ENCODE peak calls at places on chromosomes 5 and 9, in nine cellular contexts. F, I, D, W, M, C, H, R and G are unnamed samples.

GRCh38 chr9:20728493-20729220 is 44.6 kb downstream of the FOCAD start:
- DNase-seq in F (no peak), H (no peak), I (no peak), C (no peak), W (peak; percentile 55), D (no peak), R (no peak), M (no peak), G (no peak)

GRCh38 chr5:74595143-74595915 is 45.2 kb downstream of the ENC1 start:
- DNase-seq in M (peak; percentile 17), F (peak; percentile 30), W (peak; percentile 97), H (no peak), C (no peak), D (no peak), R (no peak), I (peak; percentile 76), G (no peak)

GRCh38 chr5:139387611-139388197 is 2.0 kb downstream of the MZB1 start:
- DNase-seq in I (no peak), D (no peak), W (no peak), F (no peak), M (no peak), C (no peak), H (no peak), R (no peak), G (no peak)

GRCh38 chr5:94901071-94901979 is 282.9 kb downstream of the SLF1 start:
- DNase-seq in C (no peak), H (no peak), F (no peak), W (peak; percentile 81), I (no peak), D (peak; percentile 21), M (no peak), R (no peak), G (no peak)

GRCh38 chr9:37412431-37413151 is 9.9 kb upstream of the GRHPR start:
- DNase-seq in W (peak; percentile 47), D (no peak), M (no peak), H (peak; percentile 63), F (no peak), C (peak; percentile 74), R (peak; percentile 58), I (no peak), G (no peak)

GRCh38 chr5:137666109-137666850 is 69.6 kb downstream of the KLHL3 start:
- DNase-seq in C (peak; percentile 52), I (no peak), F (no peak), H (no peak), D (no peak), W (peak; percentile 51), R (no peak), M (no peak), G (no peak)

GRCh38 chr9:85521331-85522197 is 220.2 kb downstream of the AGTPBP1 start:
- DNase-seq in D (no peak), W (no peak), H (no peak), M (no peak), R (no peak), C (no peak), I (no peak), F (no peak), G (no peak)

GRCh38 chr5:112109331-112109993 is 309.6 kb downstream of the EPB41L4A start:
- DNase-seq in I (peak; percentile 2), D (no peak), C (no peak), M (peak; percentile 17), W (peak; percentile 81), R (no peak), H (peak; percentile 78), F (peak; percentile 83), G (no peak)

GRCh38 chr5:134174841-134175839 is 1.6 kb downstream of the SKP1 start:
- DNase-seq in D (no peak), C (no peak), I (peak; percentile 29), H (no peak), M (no peak), W (peak; percentile 63), R (peak; percentile 28), F (no peak), G (no peak)

GRCh38 chr5:1011741-1012315 is 3.2 kb downstream of the NKD2 start:
- DNase-seq in H (no peak), W (no peak), M (no peak), I (no peak), R (no peak), C (peak; percentile 41), D (no peak), F (no peak), G (no peak)

GRCh38 chr9:29285818-29286217 is 1712.5 kb upstream of the C9orf72 start:
- DNase-seq in R (peak; percentile 23), W (peak; percentile 0), I (no peak), D (no peak), F (no peak), C (no peak), M (peak; percentile 15), H (peak; percentile 29), G (no peak)

GRCh38 chr5:118224546-118224945 is 763.8 kb downstream of the DTWD2 start:
- DNase-seq in R (no peak), D (no peak), H (no peak), I (no peak), C (no peak), F (no peak), M (no peak), W (peak; percentile 80), G (no peak)

GRCh38 chr9:20683351-20684034 is 566 bp upstream of the FOCAD start:
- DNase-seq in M (no peak), D (peak; percentile 88), H (no peak), W (peak; percentile 73), C (peak; percentile 78), I (peak; percentile 29), F (no peak), R (peak; percentile 27), G (peak; percentile 86)

DNA sequence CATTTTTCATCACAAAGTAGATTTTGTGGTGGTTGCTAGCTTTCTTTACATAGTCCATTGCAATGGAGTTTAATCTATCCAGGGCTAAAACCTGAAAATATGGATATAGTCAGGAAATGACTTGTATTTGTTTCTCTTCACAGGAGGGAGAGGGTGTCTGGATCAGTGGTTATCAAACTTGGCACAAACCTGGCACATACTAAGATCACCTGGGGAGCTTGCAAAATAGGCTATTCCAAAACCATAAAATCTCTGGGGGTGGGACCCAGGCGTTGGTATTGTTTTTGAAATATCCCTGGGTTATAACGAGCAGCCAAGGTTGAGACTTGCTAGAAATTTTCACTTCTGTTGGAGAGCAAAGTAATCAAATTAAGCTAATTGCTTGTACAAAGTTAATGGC is 179.9 kb downstream of the PCSK1 start:
- DNase-seq in M (no peak), R (no peak), I (no peak), W (no peak), H (no peak), C (no peak), F (no peak), D (no peak), G (no peak)
- H3K27ac ChIP-seq in M (no peak overlapping the region), R (no peak overlapping the region), I (no peak overlapping the region), W (no peak overlapping the region), H (no peak overlapping the region), C (no peak overlapping the region), F (no peak overlapping the region), D (no peak overlapping the region), G (no peak overlapping the region)

GRCh38 chr9:96485280-96485679 is 35.3 kb downstream of the HABP4 start:
- DNase-seq in I (no peak), F (no peak), M (no peak), D (no peak), H (no peak), R (no peak), C (no peak), W (no peak), G (no peak)

GRCh38 chr9:96484521-96484931 is 34.6 kb downstream of the HABP4 start:
- DNase-seq in C (no peak), R (no peak), M (no peak), F (no peak), H (no peak), W (peak; percentile 18), D (no peak), I (no peak), G (no peak)

GRCh38 chr9:96483197-96483596 is 33.2 kb downstream of the HABP4 start:
- DNase-seq in H (no peak), W (no peak), C (no peak), F (no peak), D (no peak), I (no peak), R (no peak), M (no peak), G (no peak)

GRCh38 chr9:96482471-96482870 is 32.5 kb downstream of the HABP4 start:
- DNase-seq in C (no peak), W (no peak), F (no peak), D (no peak), I (no peak), M (no peak), R (no peak), H (no peak), G (no peak)

GRCh38 chr9:96483733-96484240 is 33.8 kb downstream of the HABP4 start:
- DNase-seq in M (no peak), W (no peak), I (no peak), C (no peak), R (no peak), D (no peak), F (no peak), H (no peak), G (no peak)
- H3K27ac ChIP-seq in M (no peak overlapping the region), W (no peak overlapping the region), I (no peak overlapping the region), C (no peak overlapping the region), R (no peak overlapping the region), D (peak overlapping the region; percentile 85), F (no peak overlapping the region), H (no peak overlapping the region), G (peak overlapping the region; percentile 87)

DNA sequence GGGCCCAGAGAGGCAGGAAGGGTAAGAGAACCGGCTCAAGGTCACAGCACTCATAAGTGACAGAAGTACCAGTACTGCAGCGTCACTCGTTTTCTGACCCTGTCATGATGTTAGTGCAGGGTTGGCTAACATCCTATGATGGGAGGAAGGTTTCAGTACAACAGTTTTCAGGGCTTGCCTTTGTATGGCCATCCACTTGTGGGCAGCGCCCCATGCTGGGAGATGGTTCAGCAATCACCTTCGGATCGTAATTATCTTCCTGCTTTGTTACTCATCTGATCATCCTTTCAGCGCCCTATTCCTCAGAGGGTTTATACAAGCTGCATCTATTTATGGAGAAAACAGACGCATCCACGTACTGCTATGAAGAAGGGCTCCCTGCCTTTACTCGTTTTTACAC is 2.4 kb downstream of the MAP1B start:
- DNase-seq in W (peak; percentile 58), I (no peak), F (no peak), M (no peak), R (peak; percentile 50), H (no peak), C (no peak), D (peak; percentile 25), G (no peak)
- H3K27ac ChIP-seq in W (no peak overlapping the region), I (no peak overlapping the region), F (no peak overlapping the region), M (no peak overlapping the region), R (no peak overlapping the region), H (no peak overlapping the region), C (peak overlapping the region; percentile 61), D (peak overlapping the region; percentile 96), G (peak overlapping the region; percentile 98)

GRCh38 chr9:107131108-107131799 is 151.8 kb upstream of the RAD23B start:
- DNase-seq in F (no peak), I (peak; percentile 58), W (no peak), C (no peak), M (no peak), H (peak; percentile 36), D (no peak), R (peak; percentile 71), G (no peak)
- H3K27ac ChIP-seq in F (no peak overlapping the region), I (no peak overlapping the region), W (no peak overlapping the region), C (no peak overlapping the region), M (no peak overlapping the region), H (no peak overlapping the region), D (no peak overlapping the region), R (peak overlapping the region; percentile 65), G (no peak overlapping the region)

GRCh38 chr5:32276173-32276853 is 36.4 kb downstream of the MTMR12 start:
- DNase-seq in W (peak; percentile 70), C (no peak), I (peak; percentile 13), F (no peak), H (peak; percentile 44), D (no peak), R (no peak), M (peak; percentile 43), G (no peak)
- H3K27ac ChIP-seq in W (no peak overlapping the region), C (peak overlapping the region; percentile 88), I (peak overlapping the region; percentile 15), F (no peak overlapping the region), H (peak overlapping the region; percentile 88), D (no peak overlapping the region), R (no peak overlapping the region), M (peak overlapping the region; percentile 78), G (no peak overlapping the region)